ENCODE peak calls at places on chromosomes 12 and 14, in nine cellular contexts. I is testis; M is GM23248; B is cardiac fibroblast; A is brain microvascular endothelial cell; Y is OCI-LY7; G is aorta; W is SK-N-SH; T is CD4-positive, alpha-beta memory T cell. O is an unnamed sample.
A peak's percentile ranks its signal among the peaks of the same experiment; 100 is the strongest.

GRCh38 chr12:88469136-88469535 is 111.1 kb downstream of the KITLG start:
- DNase-seq in T (no peak), I (no peak), W (no peak), M (peak; percentile 13), Y (no peak), G (no peak), B (no peak), A (no peak), O (no peak)

GRCh38 chr12:16658699-16659098 is 52.7 kb upstream of the LMO3 start:
- DNase-seq in G (no peak), M (no peak), I (no peak), Y (peak; percentile 38), B (no peak), T (no peak), W (no peak), A (no peak), O (no peak)

GRCh38 chr12:92551853-92552397 is 150.9 kb upstream of the PLEKHG7 start:
- DNase-seq in I (no peak), M (peak; percentile 60), W (no peak), G (no peak), B (peak; percentile 63), Y (no peak), A (peak; percentile 46), T (no peak), O (peak; percentile 37)

GRCh38 chr14:76203086-76204001 is 51.6 kb downstream of the GPATCH2L start:
- DNase-seq in B (peak; percentile 94), G (peak; percentile 66), I (no peak), W (no peak), A (peak; percentile 98), Y (no peak), T (no peak), M (peak; percentile 92), O (peak; percentile 95)

GRCh38 chr12:100955139-100955538 is 160.6 kb downstream of the ANO4 start:
- DNase-seq in W (no peak), T (no peak), G (peak; percentile 72), M (peak; percentile 43), B (peak; percentile 67), A (peak; percentile 63), I (no peak), Y (no peak), O (peak; percentile 90)

GRCh38 chr14:66425402-66425801 is 60.8 kb upstream of the CCDC196 start:
- DNase-seq in A (no peak), Y (no peak), M (no peak), W (no peak), T (no peak), I (no peak), G (no peak), B (no peak), O (no peak)

GRCh38 chr12:623172-623864 is 39.9 kb downstream of the NINJ2 start:
- DNase-seq in B (no peak), Y (no peak), A (no peak), M (no peak), W (no peak), G (no peak), I (no peak), T (no peak), O (no peak)

GRCh38 chr12:50546441-50547318 is 41.9 kb downstream of the DIP2B start:
- DNase-seq in G (no peak), M (peak; percentile 41), A (no peak), I (no peak), Y (no peak), W (no peak), T (no peak), B (peak; percentile 25), O (no peak)

GRCh38 chr14:61973981-61974380 is 211.8 kb downstream of the SNAPC1 start:
- DNase-seq in B (peak; percentile 58), Y (no peak), W (no peak), M (peak; percentile 87), I (no peak), T (no peak), A (peak; percentile 88), G (no peak), O (peak; percentile 71)

GRCh38 chr12:32843528-32844095 is 53.0 kb downstream of the PKP2 start:
- DNase-seq in B (peak; percentile 31), M (peak; percentile 2), I (no peak), T (no peak), A (no peak), W (no peak), Y (no peak), G (no peak), O (peak; percentile 19)

GRCh38 chr14:28770061-28770460 is 3.5 kb downstream of the FOXG1 start:
- DNase-seq in G (no peak), T (no peak), M (no peak), I (no peak), B (no peak), A (no peak), Y (no peak), W (no peak), O (no peak)

GRCh38 chr12:94174576-94174975 is 26.2 kb downstream of the PLXNC1 start:
- DNase-seq in Y (peak; percentile 62), T (no peak), G (peak; percentile 81), A (no peak), W (no peak), B (no peak), I (no peak), M (no peak), O (no peak)

GRCh38 chr12:104649913-104650312 is 193.2 kb downstream of the CHST11 start:
- DNase-seq in W (no peak), Y (no peak), G (no peak), M (no peak), B (no peak), I (no peak), A (no peak), T (no peak), O (no peak)

GRCh38 chr12:110403975-110404675 is 617 bp upstream of the ANAPC7 start:
- DNase-seq in I (peak; percentile 85), M (peak; percentile 84), A (peak; percentile 56), Y (peak; percentile 94), B (peak; percentile 77), T (peak; percentile 76), W (peak; percentile 87), G (peak; percentile 80), O (peak; percentile 69)

GRCh38 chr14:38016497-38016896 is 191.2 kb upstream of the SSTR1 start:
- DNase-seq in A (no peak), T (no peak), M (peak; percentile 13), B (peak; percentile 6), W (no peak), Y (peak; percentile 28), G (no peak), I (no peak), O (no peak)

GRCh38 chr14:32129124-32129523 is 52.0 kb downstream of the ARHGAP5 start:
- DNase-seq in M (peak; percentile 77), I (no peak), A (no peak), Y (no peak), W (no peak), T (no peak), B (peak; percentile 71), G (no peak), O (peak; percentile 70)

DNA sequence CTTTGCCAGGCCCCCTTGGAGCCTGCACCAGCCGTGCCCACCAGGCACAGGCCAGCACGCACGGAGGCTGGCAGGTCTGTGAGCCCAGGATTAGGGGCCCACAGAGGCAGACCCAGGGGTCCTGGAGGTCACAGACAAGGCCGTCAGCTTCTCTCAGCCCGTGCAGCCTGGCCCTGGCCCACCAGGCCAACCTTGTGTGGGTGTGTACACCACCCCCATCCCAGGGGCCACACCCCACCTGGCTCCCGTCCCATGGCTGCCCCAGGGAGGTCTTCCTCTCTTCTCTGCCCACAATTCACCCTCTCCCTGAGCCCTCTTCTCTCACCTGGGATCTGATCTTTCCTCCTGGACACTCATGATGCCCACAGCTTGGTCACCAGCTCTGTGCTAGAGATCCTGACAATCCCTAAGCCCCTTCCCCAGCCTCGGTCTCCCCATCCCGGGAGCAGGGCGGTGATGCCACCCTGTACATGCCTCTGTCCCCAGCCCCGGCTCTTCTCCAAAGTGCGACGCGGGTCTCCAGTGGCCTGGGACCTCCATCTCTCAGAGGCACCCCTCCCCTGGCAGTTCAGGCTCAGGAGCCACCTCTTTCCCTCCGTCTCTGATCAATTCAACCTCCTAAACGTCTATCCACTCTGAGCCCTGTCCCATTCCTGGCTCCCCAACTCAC is 31.1 kb upstream of the GPR132 start:
- DNase-seq in A (no peak), Y (no peak), W (peak; percentile 6), M (no peak), G (no peak), I (no peak), T (no peak), B (no peak), O (no peak)
- H3K4me3 ChIP-seq in A (no peak overlapping the region), Y (no peak overlapping the region), W (no peak overlapping the region), M (no peak overlapping the region), G (no peak overlapping the region), I (no peak overlapping the region), T (no peak overlapping the region), B (no peak overlapping the region), O (no peak overlapping the region)

GRCh38 chr12:72273851-72274284 is 1.7 kb downstream of the TRHDE start:
- DNase-seq in T (no peak), W (no peak), Y (no peak), M (no peak), B (no peak), A (no peak), I (peak; percentile 58), G (no peak), O (peak; percentile 30)
- H3K4me3 ChIP-seq in T (no peak overlapping the region), W (no peak overlapping the region), Y (no peak overlapping the region), M (peak overlapping the region; percentile 71), B (no peak overlapping the region), A (peak overlapping the region; percentile 84), I (peak overlapping the region; percentile 59), G (no peak overlapping the region), O (peak overlapping the region; percentile 80)

GRCh38 chr14:21924479-21924878 is 250.9 kb upstream of the OR4E1 start:
- DNase-seq in B (no peak), W (no peak), G (no peak), T (peak; percentile 82), M (no peak), A (no peak), I (no peak), Y (peak; percentile 98), O (no peak)
- H3K4me3 ChIP-seq in B (no peak overlapping the region), W (no peak overlapping the region), G (no peak overlapping the region), T (no peak overlapping the region), M (no peak overlapping the region), A (no peak overlapping the region), I (no peak overlapping the region), Y (peak overlapping the region; percentile 40), O (no peak overlapping the region)

GRCh38 chr14:88322505-88323085 is 474 bp downstream of the KCNK10 start:
- DNase-seq in A (no peak), B (peak; percentile 13), Y (no peak), G (no peak), W (peak; percentile 35), I (no peak), M (no peak), T (no peak), O (no peak)
- H3K4me3 ChIP-seq in A (peak overlapping the region; percentile 26), B (peak overlapping the region; percentile 16), Y (peak overlapping the region; percentile 74), G (no peak overlapping the region), W (peak overlapping the region; percentile 40), I (peak overlapping the region; percentile 45), M (peak overlapping the region; percentile 39), T (no peak overlapping the region), O (peak overlapping the region; percentile 12)

GRCh38 chr12:113664224-113664681 is 192.6 kb upstream of the LHX5 start:
- DNase-seq in A (no peak), M (no peak), T (no peak), Y (no peak), W (no peak), I (no peak), G (no peak), B (no peak), O (no peak)
- H3K4me3 ChIP-seq in A (no peak overlapping the region), M (no peak overlapping the region), T (no peak overlapping the region), Y (no peak overlapping the region), W (no peak overlapping the region), I (no peak overlapping the region), G (no peak overlapping the region), B (no peak overlapping the region), O (no peak overlapping the region)

GRCh38 chr14:36820111-36820709 is 158.6 kb downstream of the PAX9 start:
- DNase-seq in B (no peak), I (no peak), A (no peak), T (no peak), G (no peak), Y (no peak), M (peak; percentile 9), W (no peak), O (no peak)
- H3K4me3 ChIP-seq in B (no peak overlapping the region), I (no peak overlapping the region), A (no peak overlapping the region), T (no peak overlapping the region), G (no peak overlapping the region), Y (no peak overlapping the region), M (no peak overlapping the region), W (no peak overlapping the region), O (no peak overlapping the region)